ENCODE peak calls at places on chromosomes 7 and 10, in five cellular contexts. C is HCT116, J is mammary epithelial cell, Y is cardiac muscle cell, S is suprapubic skin. O is an unnamed sample.

GRCh38 chr7:98133181-98133580 is 26.5 kb downstream of the LMTK2 start:
- DNase-seq in Y (peak; percentile 37), C (no peak), S (no peak), J (peak; percentile 64), O (no peak)

GRCh38 chr10:78787095-78787494 is 281.7 kb upstream of the ZMIZ1 start:
- DNase-seq in C (no peak), J (no peak), S (no peak), Y (peak; percentile 44), O (no peak)

GRCh38 chr10:105797234-105797890 is 1156.3 kb downstream of the SORCS3 start:
- DNase-seq in S (no peak), Y (peak; percentile 3), C (peak; percentile 10), J (peak; percentile 48), O (no peak)

GRCh38 chr10:55098452-55098851 is 297.4 kb upstream of the PCDH15 start:
- DNase-seq in J (no peak), Y (no peak), S (no peak), C (no peak), O (no peak)

GRCh38 chr10:112282086-112282485 is 1.1 kb upstream of the TECTB start:
- DNase-seq in Y (no peak), S (no peak), J (peak; percentile 48), C (no peak), O (no peak)

GRCh38 chr10:130848855-130849254 is 462.7 kb downstream of the TCERG1L start:
- DNase-seq in J (no peak), C (no peak), S (no peak), Y (no peak), O (no peak)

GRCh38 chr10:110725809-110726641 is 81.9 kb downstream of the RBM20 start:
- DNase-seq in C (no peak), Y (peak; percentile 38), S (no peak), J (peak; percentile 35), O (peak; percentile 76)

GRCh38 chr10:111139567-111139966 is 62.7 kb downstream of the ADRA2A start:
- DNase-seq in J (no peak), S (no peak), C (no peak), Y (no peak), O (no peak)

GRCh38 chr10:85614981-85615380 is 751.6 kb downstream of the GRID1 start:
- DNase-seq in J (no peak), Y (no peak), C (no peak), S (no peak), O (no peak)

GRCh38 chr10:103192089-103192450 is 1.0 kb downstream of the NT5C2 start:
- DNase-seq in J (peak; percentile 23), S (no peak), C (no peak), Y (peak; percentile 18), O (no peak)

GRCh38 chr10:46520941-46521340 is 35.5 kb downstream of the GPRIN2 start:
- DNase-seq in Y (peak; percentile 72), C (no peak), S (peak; percentile 61), J (peak; percentile 78), O (no peak)

GRCh38 chr10:88500656-88501055 is 82.5 kb downstream of the RNLS start:
- DNase-seq in Y (peak; percentile 74), C (no peak), S (no peak), J (no peak), O (no peak)

GRCh38 chr10:76337641-76338040 is 906.2 kb downstream of the LRMDA start:
- DNase-seq in S (no peak), Y (no peak), J (peak; percentile 41), C (no peak), O (no peak)

GRCh38 chr7:149354119-149354518 is 92.1 kb downstream of the ZNF783 start:
- DNase-seq in Y (no peak), S (no peak), C (no peak), J (no peak), O (no peak)

GRCh38 chr10:129547583-129547982 is 80.5 kb downstream of the MGMT start:
- DNase-seq in Y (no peak), C (no peak), S (no peak), J (no peak), O (no peak)

GRCh38 chr10:28928484-28928883 is 251.2 kb downstream of the BAMBI start:
- DNase-seq in J (no peak), C (peak; percentile 6), Y (no peak), S (no peak), O (no peak)

GRCh38 chr7:97024209-97025129 is at the start of gene DLX5:
- DNase-seq in C (no peak), Y (peak; percentile 18), S (peak; percentile 58), J (peak; percentile 66), O (no peak)

GRCh38 chr7:128112018-128112780 is 81.0 kb upstream of the LRRC4 start:
- DNase-seq in S (peak; percentile 49), J (no peak), Y (no peak), C (no peak), O (peak; percentile 52)

GRCh38 chr10:88256013-88256680 is 327.0 kb downstream of the RNLS start:
- DNase-seq in S (no peak), C (no peak), J (no peak), Y (peak; percentile 81), O (peak; percentile 84)

GRCh38 chr10:125340871-125341270 is 180.5 kb upstream of the CTBP2 start:
- DNase-seq in J (peak; percentile 60), S (no peak), Y (peak; percentile 6), C (no peak), O (no peak)

GRCh38 chr7:936131-937054 is 18.1 kb downstream of the ADAP1 start:
- DNase-seq in Y (no peak), C (peak; percentile 71), S (peak; percentile 61), J (no peak), O (no peak)

GRCh38 chr7:87600130-87601124 is at the start of gene ABCB1:
- DNase-seq in S (no peak), J (peak; percentile 33), C (peak; percentile 19), Y (peak; percentile 33), O (no peak)

GRCh38 chr10:98098247-98098646 is 36.2 kb upstream of the R3HCC1L start:
- DNase-seq in J (no peak), C (no peak), S (no peak), Y (no peak), O (no peak)

GRCh38 chr7:80278737-80279136 is 144.1 kb downstream of the GNAI1 start:
- DNase-seq in S (no peak), J (no peak), Y (no peak), C (no peak), O (no peak)

GRCh38 chr7:904847-905246 is 28.5 kb downstream of the GET4 start:
- DNase-seq in S (no peak), Y (peak; percentile 78), J (no peak), C (no peak), O (peak; percentile 83)

GRCh38 chr10:35005868-35006267 is 84.3 kb downstream of the CUL2 start:
- DNase-seq in C (no peak), J (peak; percentile 100), S (no peak), Y (peak; percentile 93), O (no peak)

GRCh38 chr10:72122221-72122620 is 33.9 kb upstream of the SPOCK2 start:
- DNase-seq in C (no peak), Y (no peak), J (no peak), S (no peak), O (no peak)

GRCh38 chr10:99595770-99596465 is 24.3 kb downstream of the SLC25A28 start:
- DNase-seq in S (no peak), J (no peak), C (no peak), Y (no peak), O (peak; percentile 31)

GRCh38 chr10:58266003-58266825 is 1.5 kb downstream of the IPMK start:
- DNase-seq in Y (peak; percentile 61), S (no peak), C (no peak), J (peak; percentile 65), O (no peak)

GRCh38 chr7:115658223-115658622 is 372.3 kb downstream of the TFEC start:
- DNase-seq in Y (no peak), C (no peak), S (no peak), J (no peak), O (no peak)

GRCh38 chr7:115662120-115662519 is 368.4 kb downstream of the TFEC start:
- DNase-seq in S (no peak), Y (no peak), J (no peak), C (no peak), O (no peak)

DNA sequence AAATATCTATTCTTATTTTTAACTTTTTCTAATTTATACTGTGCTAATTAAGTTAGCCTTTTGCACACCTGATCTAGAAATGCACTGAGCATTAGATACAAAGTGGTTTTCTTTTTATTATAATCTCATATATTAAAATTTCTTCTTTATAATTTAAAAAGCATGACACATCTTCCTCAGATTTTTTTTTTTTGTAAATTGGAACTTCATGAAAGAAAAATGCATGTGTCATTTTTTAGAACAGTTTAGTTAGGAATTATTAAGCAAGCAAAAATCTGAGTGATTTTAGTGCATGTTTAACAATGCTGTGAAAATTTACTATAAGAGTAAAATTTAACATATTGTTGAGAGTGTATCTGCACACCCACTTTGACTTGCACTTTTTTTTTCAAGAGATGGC is 367.9 kb downstream of the TFEC start:
- DNase-seq in Y (no peak), C (no peak), J (no peak), S (no peak), O (no peak)
- H3K27ac ChIP-seq in Y (no peak overlapping the region), C (no peak overlapping the region), J (no peak overlapping the region), S (no peak overlapping the region), O (no peak overlapping the region)

DNA sequence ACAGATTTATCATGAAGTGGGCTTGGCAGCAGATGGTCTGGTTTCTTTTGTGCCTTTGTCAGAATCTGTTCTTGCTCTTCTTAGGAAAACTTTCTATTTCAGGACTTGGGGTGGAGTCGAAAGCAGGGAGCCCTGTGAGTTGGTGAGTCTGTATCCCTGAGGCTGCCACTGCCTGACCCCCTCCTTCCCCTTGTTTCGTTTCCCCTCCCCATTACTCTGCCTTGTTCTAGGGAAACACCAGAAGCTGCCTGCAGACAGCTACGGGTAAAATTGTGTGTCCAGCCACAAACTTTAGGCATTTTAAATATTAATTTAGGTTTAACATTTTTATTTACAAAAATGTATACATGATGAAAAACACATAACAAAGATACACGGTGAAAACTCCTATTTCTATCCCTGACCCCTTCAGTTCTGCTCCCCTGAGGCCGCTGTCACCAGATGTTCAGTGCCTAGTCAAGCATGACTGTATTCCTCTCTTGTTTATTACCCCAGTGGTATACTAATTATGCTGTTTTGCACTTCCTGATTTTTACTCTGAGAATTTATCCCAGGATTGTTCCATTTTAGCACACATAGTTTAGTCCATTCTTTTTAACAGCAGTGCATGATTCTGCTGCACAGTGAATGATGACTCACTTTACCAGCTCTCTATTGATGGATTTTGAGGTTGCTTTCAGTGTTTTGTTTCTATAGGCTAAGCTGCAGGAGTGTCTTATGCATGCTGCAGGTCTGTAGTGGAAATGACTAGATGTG is 9.1 kb downstream of the TSPAN14 start:
- DNase-seq in S (no peak), Y (no peak), C (no peak), J (peak; percentile 32), O (no peak)
- H3K4me3 ChIP-seq in S (peak overlapping the region; percentile 18), Y (no peak overlapping the region), C (no peak overlapping the region), J (no peak overlapping the region), O (peak overlapping the region; percentile 52)

DNA sequence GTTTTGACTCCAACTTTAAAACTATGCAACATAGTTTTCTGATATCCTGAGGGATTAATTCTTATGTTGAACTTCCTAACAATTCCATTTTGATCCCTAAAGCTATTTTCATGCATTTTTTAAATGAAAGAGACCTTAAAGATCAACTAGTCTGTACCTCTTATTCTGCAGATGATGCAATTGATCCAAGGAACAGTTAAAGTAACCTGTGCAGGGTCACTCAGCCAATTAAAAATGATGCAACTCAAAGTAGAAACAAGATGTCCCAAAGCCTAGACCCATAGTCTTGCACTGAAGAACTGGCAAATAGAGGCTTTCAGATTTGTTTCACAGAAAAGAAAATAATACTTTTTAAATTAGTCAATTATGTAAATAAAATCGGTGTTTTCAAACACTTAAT is 86.3 kb downstream of the IMMP2L start:
- DNase-seq in C (no peak), J (no peak), S (no peak), Y (no peak), O (no peak)
- H3K27ac ChIP-seq in C (no peak overlapping the region), J (no peak overlapping the region), S (no peak overlapping the region), Y (no peak overlapping the region), O (no peak overlapping the region)

GRCh38 chr10:31129261-31129660 is 97.6 kb upstream of the ZNF438 start:
- DNase-seq in J (no peak), C (no peak), Y (peak; percentile 98), S (no peak), O (peak; percentile 84)
- H3K4me3 ChIP-seq in J (no peak overlapping the region), C (no peak overlapping the region), Y (no peak overlapping the region), S (no peak overlapping the region), O (no peak overlapping the region)

O was measured in coronary artery.